ENCODE peak calls at places on chromosome 15, in ten cellular contexts. J is NCI-H460; B is GM04503; E is kidney epithelial cell; W is ureter; Q is neural crest cell; R is IMR-90; I is activated CD4-positive, alpha-beta T cell treated with anti-CD3 and anti-CD28 coated beads, Interleukin-2, amount 50 U/mL, for 48 hours; C is Calu3; U is cardiac septum. L is an unnamed sample.

GRCh38 chr15:59315914-59316428 is 56.7 kb downstream of the MYO1E start:
- DNase-seq in J (no peak), B (peak), E (no peak), W (no peak), Q (no peak), R (peak), I (no peak), C (no peak), U (no peak), L (no peak)

GRCh38 chr15:34436956-34437442 is 609 bp downstream of the GOLGA8A start:
- DNase-seq in J (no peak), B (no peak), E (no peak), W (no peak), Q (peak), R (peak), I (peak), C (peak), U (no peak), L (peak)

GRCh38 chr15:63834500-63835210 is 907 bp upstream of the HERC1 start:
- DNase-seq in J (no peak), B (no peak), E (no peak), W (no peak), Q (no peak), R (no peak), I (no peak), C (no peak), U (no peak), L (peak)

GRCh38 chr15:61411941-61412510 is 182.9 kb upstream of the RORA start:
- DNase-seq in J (no peak), B (no peak), E (no peak), W (no peak), Q (no peak), R (no peak), I (no peak), C (no peak), U (no peak), L (no peak)

GRCh38 chr15:68818671-68819450 is 1.8 kb downstream of the ANP32A start:
- DNase-seq in J (no peak), B (no peak), E (no peak), W (peak), Q (no peak), R (no peak), I (peak), C (peak), U (peak), L (peak)

GRCh38 chr15:79117442-79118204 is 27.0 kb upstream of the RASGRF1 start:
- DNase-seq in J (no peak), B (no peak), E (no peak), W (no peak), Q (no peak), R (no peak), I (no peak), C (no peak), U (no peak), L (no peak)

GRCh38 chr15:40454904-40455391 is 14.2 kb downstream of the BAHD1 start:
- DNase-seq in J (no peak), B (no peak), E (no peak), W (no peak), Q (no peak), R (peak), I (no peak), C (no peak), U (no peak), L (no peak)

GRCh38 chr15:39944711-39945110 is 10.8 kb downstream of the EIF2AK4 start:
- DNase-seq in J (no peak), B (peak), E (no peak), W (no peak), Q (no peak), R (peak), I (no peak), C (no peak), U (no peak), L (no peak)

GRCh38 chr15:34855397-34855796 is 60.0 kb upstream of the ACTC1 start:
- DNase-seq in J (no peak), B (no peak), E (peak), W (no peak), Q (no peak), R (peak), I (no peak), C (no peak), U (no peak), L (no peak)

GRCh38 chr15:96160269-96160668 is 170.2 kb upstream of the NR2F2 start:
- DNase-seq in J (no peak), B (no peak), E (no peak), W (peak), Q (no peak), R (peak), I (no peak), C (no peak), U (no peak), L (no peak)

GRCh38 chr15:84949043-84949442 is 32.6 kb upstream of the PDE8A start:
- DNase-seq in J (no peak), B (no peak), E (no peak), W (no peak), Q (no peak), R (peak), I (no peak), C (no peak), U (no peak), L (no peak)

GRCh38 chr15:44729394-44729913 is 6.9 kb upstream of the TRIM69 start:
- DNase-seq in J (no peak), B (no peak), E (no peak), W (no peak), Q (no peak), R (peak), I (peak), C (no peak), U (no peak), L (no peak)

GRCh38 chr15:77371850-77372249 is 48.1 kb downstream of the PEAK1 start:
- DNase-seq in J (no peak), B (no peak), E (no peak), W (no peak), Q (no peak), R (no peak), I (no peak), C (no peak), U (no peak), L (no peak)

GRCh38 chr15:101477851-101478353 is 11.6 kb downstream of the PCSK6 start:
- DNase-seq in J (no peak), B (no peak), E (no peak), W (no peak), Q (no peak), R (no peak), I (no peak), C (no peak), U (peak), L (no peak)

GRCh38 chr15:55008397-55008796 is 188.3 kb downstream of the RSL24D1 start:
- DNase-seq in J (no peak), B (no peak), E (no peak), W (no peak), Q (no peak), R (no peak), I (no peak), C (no peak), U (no peak), L (no peak)

GRCh38 chr15:100340721-100341661 is 784 bp downstream of the ADAMTS17 start:
- DNase-seq in J (no peak), B (no peak), E (no peak), W (no peak), Q (no peak), R (no peak), I (no peak), C (peak), U (no peak), L (no peak)

GRCh38 chr15:61715082-61715481 is 345.2 kb downstream of the VPS13C start:
- DNase-seq in J (no peak), B (no peak), E (peak), W (no peak), Q (no peak), R (no peak), I (no peak), C (peak), U (no peak), L (no peak)

L was measured in HL-60.